ENCODE peak calls at places on chromosomes 11 and 22, in eight cellular contexts. K is Ammon's horn, A is HS-27A, W is cerebellar cortex, I is AG10803, T is Right ventricle myocardium superior, F is HEK293T, S is astrocyte of the spinal cord. J is an unnamed sample.

GRCh38 chr11:34682822-34683221 is 61.9 kb downstream of the EHF start:
- DNase-seq in I (peak; percentile 24), F (no peak), A (peak; percentile 68), T (no peak), K (no peak), S (no peak), W (no peak), J (peak; percentile 13)

GRCh38 chr22:38750104-38750503 is 5.7 kb downstream of the SUN2 start:
- DNase-seq in S (no peak), K (no peak), W (no peak), A (no peak), I (no peak), T (no peak), F (no peak), J (no peak)

GRCh38 chr22:34570408-34570807 is 495.6 kb upstream of the ISX start:
- DNase-seq in S (no peak), F (no peak), W (no peak), K (no peak), T (no peak), I (no peak), A (no peak), J (no peak)

GRCh38 chr22:29994941-29995340 is 85.3 kb upstream of the HORMAD2 start:
- DNase-seq in I (peak; percentile 33), S (peak; percentile 27), A (no peak), W (no peak), K (no peak), F (no peak), T (no peak), J (peak; percentile 54)

GRCh38 chr11:61377461-61378160 is 14.8 kb upstream of the TMEM216 start:
- DNase-seq in K (no peak), I (peak; percentile 60), S (no peak), T (no peak), F (no peak), W (no peak), A (no peak), J (no peak)

GRCh38 chr22:21754523-21755128 is 19.0 kb upstream of the YPEL1 start:
- DNase-seq in K (peak; percentile 40), I (peak; percentile 8), F (no peak), T (peak; percentile 58), A (no peak), S (no peak), W (peak; percentile 66), J (peak; percentile 36)

GRCh38 chr11:117058761-117059233 is 39.4 kb downstream of the SIK3 start:
- DNase-seq in S (peak; percentile 77), A (no peak), T (no peak), K (peak; percentile 71), I (peak; percentile 86), W (no peak), F (no peak), J (peak; percentile 82)

GRCh38 chr11:37995886-37996285 is 1397.8 kb upstream of the RAG2 start:
- DNase-seq in F (no peak), T (no peak), A (no peak), I (no peak), K (no peak), W (no peak), S (no peak), J (no peak)

GRCh38 chr22:43174941-43175531 is 11.9 kb downstream of the TTLL12 start:
- DNase-seq in T (peak; percentile 26), W (no peak), A (no peak), K (no peak), I (no peak), F (no peak), S (no peak), J (no peak)

GRCh38 chr22:45448431-45448830 is 34.9 kb downstream of the RIBC2 start:
- DNase-seq in A (no peak), I (peak; percentile 84), W (no peak), F (no peak), K (no peak), T (peak; percentile 91), S (no peak), J (peak; percentile 47)

GRCh38 chr22:40603088-40603605 is 33.4 kb downstream of the MRTFA start:
- DNase-seq in S (peak; percentile 75), W (no peak), K (no peak), A (no peak), F (no peak), T (no peak), I (peak; percentile 61), J (peak; percentile 63)

GRCh38 chr11:36149538-36150242 is 139.5 kb downstream of the COMMD9 start:
- DNase-seq in T (no peak), S (peak; percentile 99), A (peak; percentile 100), K (no peak), F (peak; percentile 61), I (peak; percentile 95), W (peak; percentile 84), J (peak; percentile 98)

GRCh38 chr11:63906585-63906984 is 10.4 kb downstream of the RCOR2 start:
- DNase-seq in S (no peak), K (no peak), W (no peak), A (no peak), F (no peak), I (no peak), T (no peak), J (peak; percentile 32)

GRCh38 chr11:130892847-130893246 is 23.4 kb downstream of the SNX19 start:
- DNase-seq in T (no peak), A (no peak), F (no peak), I (no peak), K (no peak), S (no peak), W (no peak), J (no peak)

GRCh38 chr11:109971184-109971523 is 122.0 kb upstream of the ZC3H12C start:
- DNase-seq in F (no peak), A (no peak), T (no peak), I (peak; percentile 47), K (peak; percentile 66), W (peak; percentile 1), S (peak; percentile 85), J (peak; percentile 90)

GRCh38 chr11:64723907-64724862 is 1.2 kb upstream of the NRXN2 start:
- DNase-seq in T (no peak), S (no peak), I (no peak), W (no peak), A (no peak), F (no peak), K (no peak), J (no peak)

GRCh38 chr11:66336234-66337102 is at the start of gene RIN1:
- DNase-seq in F (no peak), T (peak; percentile 69), W (peak; percentile 93), S (peak; percentile 99), A (peak; percentile 98), I (peak; percentile 94), K (peak; percentile 82), J (peak; percentile 96)

GRCh38 chr11:15379483-15379882 is 264.8 kb downstream of the INSC start:
- DNase-seq in T (no peak), S (no peak), A (no peak), K (no peak), I (no peak), W (no peak), F (no peak), J (no peak)

J was measured in fibroblast of pulmonary artery.